ENCODE peak calls at places on chromosome 17, in seven cellular contexts. G is endothelial cell of umbilical vein; K is adrenal gland; L is CD4-positive, alpha-beta T cell; H is body of pancreas; N is heart left ventricle; R is tibial artery. A is an unnamed sample.

GRCh38 chr17:80363120-80363515 is 51.8 kb upstream of the ENDOV start:
- DNase-seq in G (no peak), K (no peak), L (no peak), H (peak; percentile 34), N (no peak), R (no peak), A (no peak)

GRCh38 chr17:3695723-3696411 is at the start of gene P2RX5:
- DNase-seq in G (peak; percentile 30), K (peak; percentile 23), L (peak; percentile 41), H (no peak), N (no peak), R (no peak), A (peak; percentile 21)

GRCh38 chr17:38871247-38871991 is 1.6 kb downstream of the LASP1 start:
- DNase-seq in G (peak; percentile 75), K (peak; percentile 89), L (peak; percentile 64), H (peak; percentile 91), N (peak; percentile 58), R (peak; percentile 83), A (no peak)

GRCh38 chr17:29880031-29880430 is 50.0 kb downstream of the SSH2 start:
- DNase-seq in G (no peak), K (no peak), L (no peak), H (no peak), N (no peak), R (no peak), A (no peak)

GRCh38 chr17:20954794-20955193 is 88.0 kb downstream of the USP22 start:
- DNase-seq in G (no peak), K (no peak), L (no peak), H (no peak), N (no peak), R (no peak), A (no peak)

GRCh38 chr17:74737299-74738050 is 419 bp downstream of the RAB37 start:
- DNase-seq in G (no peak), K (peak; percentile 27), L (no peak), H (no peak), N (no peak), R (no peak), A (peak; percentile 94)

GRCh38 chr17:43701318-43701743 is 39.6 kb upstream of the MEOX1 start:
- DNase-seq in G (no peak), K (no peak), L (peak; percentile 3), H (no peak), N (no peak), R (no peak), A (no peak)

GRCh38 chr17:82414548-82415281 is 3.4 kb upstream of the HEXD start:
- DNase-seq in G (peak; percentile 62), K (peak; percentile 82), L (peak; percentile 63), H (peak; percentile 77), N (peak; percentile 69), R (peak; percentile 41), A (peak; percentile 85)

GRCh38 chr17:49965522-49965905 is 3.5 kb upstream of the DLX4 start:
- DNase-seq in G (no peak), K (no peak), L (no peak), H (no peak), N (no peak), R (no peak), A (no peak)

GRCh38 chr17:43200127-43200526 is 11.5 kb upstream of the TMEM106A start:
- DNase-seq in G (no peak), K (no peak), L (no peak), H (no peak), N (no peak), R (no peak), A (no peak)

GRCh38 chr17:76585649-76586593 is at the start of gene ST6GALNAC2:
- DNase-seq in G (peak; percentile 50), K (peak; percentile 82), L (peak; percentile 11), H (peak; percentile 80), N (peak; percentile 55), R (peak; percentile 41), A (peak; percentile 83)

GRCh38 chr17:39671651-39672521 is 3.6 kb downstream of the PNMT start:
- DNase-seq in G (peak; percentile 40), K (peak; percentile 56), L (no peak), H (peak; percentile 57), N (no peak), R (no peak), A (peak; percentile 92)

GRCh38 chr17:19448341-19449268 is 37.6 kb downstream of the RNF112 start:
- DNase-seq in G (peak; percentile 99), K (peak; percentile 86), L (no peak), H (peak; percentile 54), N (no peak), R (peak; percentile 51), A (no peak)

GRCh38 chr17:79789943-79790804 is 6.7 kb downstream of the CBX8 start:
- DNase-seq in G (no peak), K (peak; percentile 55), L (no peak), H (peak; percentile 50), N (no peak), R (no peak), A (peak; percentile 78)

GRCh38 chr17:79791354-79792123 is 5.3 kb downstream of the CBX8 start:
- DNase-seq in G (no peak), K (no peak), L (no peak), H (no peak), N (no peak), R (no peak), A (no peak)

GRCh38 chr17:17606416-17607000 is 15.0 kb upstream of the PEMT start:
- DNase-seq in G (no peak), K (no peak), L (no peak), H (no peak), N (no peak), R (no peak), A (no peak)

GRCh38 chr17:76940738-76941350 is 72.6 kb downstream of the MGAT5B start:
- DNase-seq in G (peak; percentile 8), K (no peak), L (no peak), H (no peak), N (no peak), R (no peak), A (peak; percentile 66)

GRCh38 chr17:7548585-7549400 is at the start of gene TNFSF12:
- DNase-seq in G (peak; percentile 40), K (peak; percentile 65), L (peak; percentile 66), H (peak; percentile 70), N (peak; percentile 87), R (peak; percentile 70), A (peak; percentile 51)

GRCh38 chr17:28773736-28774135 is 29.9 kb downstream of the TRAF4 start:
- DNase-seq in G (no peak), K (no peak), L (no peak), H (no peak), N (no peak), R (no peak), A (no peak)

GRCh38 chr17:41793749-41794602 is 7.5 kb upstream of the JUP start:
- DNase-seq in G (peak; percentile 48), K (no peak), L (no peak), H (no peak), N (peak; percentile 43), R (no peak), A (no peak)

GRCh38 chr17:73705594-73705993 is 61.3 kb upstream of the SDK2 start:
- DNase-seq in G (no peak), K (peak; percentile 59), L (no peak), H (peak; percentile 24), N (no peak), R (no peak), A (no peak)

GRCh38 chr17:9285602-9286001 is 264.3 kb downstream of the NTN1 start:
- DNase-seq in G (no peak), K (no peak), L (no peak), H (no peak), N (no peak), R (no peak), A (no peak)

GRCh38 chr17:54372071-54372720 is 528.5 kb upstream of the TOM1L1 start:
- DNase-seq in G (no peak), K (no peak), L (no peak), H (no peak), N (no peak), R (no peak), A (no peak)

GRCh38 chr17:30599424-30600061 is 122.3 kb downstream of the GOSR1 start:
- DNase-seq in G (no peak), K (no peak), L (no peak), H (no peak), N (no peak), R (no peak), A (no peak)

GRCh38 chr17:10668771-10669170 is 11.7 kb upstream of the MYH3 start:
- DNase-seq in G (peak; percentile 32), K (no peak), L (no peak), H (no peak), N (no peak), R (no peak), A (no peak)

GRCh38 chr17:28398280-28398981 is 7.6 kb downstream of the SLC46A1 start:
- DNase-seq in G (no peak), K (peak; percentile 67), L (no peak), H (no peak), N (no peak), R (no peak), A (no peak)

GRCh38 chr17:65473985-65474384 is 87.5 kb downstream of the AXIN2 start:
- DNase-seq in G (no peak), K (no peak), L (no peak), H (no peak), N (no peak), R (no peak), A (no peak)

GRCh38 chr17:18184143-18185007 is 747 bp downstream of the ALKBH5 start:
- DNase-seq in G (peak; percentile 46), K (peak; percentile 65), L (peak; percentile 45), H (peak; percentile 64), N (peak; percentile 43), R (peak; percentile 50), A (peak; percentile 26)

GRCh38 chr17:34341916-34342315 is 14.4 kb upstream of the CCL13 start:
- DNase-seq in G (no peak), K (no peak), L (no peak), H (no peak), N (no peak), R (no peak), A (no peak)

GRCh38 chr17:63635787-63636186 is 13.6 kb downstream of the MAP3K3 start:
- DNase-seq in G (no peak), K (no peak), L (no peak), H (peak; percentile 28), N (no peak), R (no peak), A (no peak)
- H3K27ac ChIP-seq in G (no peak overlapping the region), K (no peak overlapping the region), L (no peak overlapping the region), H (no peak overlapping the region), N (peak overlapping the region; percentile 72), R (no peak overlapping the region), A (no peak overlapping the region)

GRCh38 chr17:32007463-32008298 is 498 bp downstream of the LRRC37B start:
- DNase-seq in G (peak; percentile 48), K (peak; percentile 35), L (peak; percentile 21), H (peak; percentile 17), N (peak; percentile 33), R (peak; percentile 34), A (peak; percentile 59)
- H3K27ac ChIP-seq in G (peak overlapping the region; percentile 0), K (no peak overlapping the region), L (peak overlapping the region; percentile 47), H (peak overlapping the region; percentile 32), N (peak overlapping the region; percentile 84), R (peak overlapping the region; percentile 76), A (peak overlapping the region; percentile 72)

DNA sequence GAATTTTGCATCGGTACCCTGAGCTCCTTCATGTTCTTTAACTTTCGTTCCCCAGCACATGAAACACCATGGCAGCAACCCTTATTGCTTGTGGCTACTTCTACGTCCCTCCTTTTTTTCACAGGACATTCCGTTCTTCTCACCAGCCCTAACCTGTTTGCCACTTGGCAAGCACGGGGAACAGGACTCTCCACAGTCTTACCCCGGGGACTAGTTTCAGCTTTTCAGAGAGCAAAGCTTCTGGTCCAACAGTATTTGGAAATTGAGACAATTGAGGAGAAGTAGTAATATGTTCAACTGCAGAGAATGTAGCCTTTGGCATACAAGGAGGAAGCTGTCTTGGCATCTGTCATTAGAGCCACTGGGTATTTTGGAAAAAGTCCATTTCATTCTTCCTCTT is 65.7 kb downstream of the MAP2K6 start:
- DNase-seq in G (peak; percentile 41), K (no peak), L (no peak), H (no peak), N (no peak), R (peak; percentile 76), A (no peak)
- H3K27ac ChIP-seq in G (no peak overlapping the region), K (no peak overlapping the region), L (no peak overlapping the region), H (no peak overlapping the region), N (no peak overlapping the region), R (peak overlapping the region; percentile 62), A (no peak overlapping the region)

GRCh38 chr17:71790791-71791190 is 330.0 kb upstream of the SOX9 start:
- DNase-seq in G (no peak), K (no peak), L (no peak), H (no peak), N (no peak), R (no peak), A (no peak)
- H3K27ac ChIP-seq in G (no peak overlapping the region), K (no peak overlapping the region), L (no peak overlapping the region), H (no peak overlapping the region), N (no peak overlapping the region), R (no peak overlapping the region), A (no peak overlapping the region)

A was measured in WERI-Rb-1.